ENCODE peak calls at places on chromosomes 5 and 9, in five cellular contexts. X, M, R, S and E are unnamed samples.

GRCh38 chr5:116071211-116071610 is 13.6 kb upstream of the COMMD10 start:
- DNase-seq in X (no peak), M (no peak), R (no peak), S (no peak), E (no peak)

GRCh38 chr9:91361294-91362201 is at the start of gene AUH:
- DNase-seq in X (peak; percentile 75), M (peak; percentile 89), R (peak; percentile 86), S (peak; percentile 88), E (peak; percentile 82)

GRCh38 chr5:135304352-135305221 is 94.4 kb downstream of the MACROH2A1 start:
- DNase-seq in X (no peak), M (peak; percentile 6), R (no peak), S (no peak), E (peak; percentile 54)

GRCh38 chr9:122355336-122355875 is 15.4 kb upstream of the PTGS1 start:
- DNase-seq in X (no peak), M (no peak), R (no peak), S (peak; percentile 36), E (no peak)

GRCh38 chr5:132090107-132090506 is 16.5 kb downstream of the CSF2 start:
- DNase-seq in X (no peak), M (no peak), R (no peak), S (no peak), E (no peak)

GRCh38 chr5:38726279-38726678 is 119.5 kb upstream of the OSMR start:
- DNase-seq in X (no peak), M (no peak), R (no peak), S (no peak), E (no peak)

GRCh38 chr9:91163773-91164471 is 197.8 kb downstream of the AUH start:
- DNase-seq in X (no peak), M (no peak), R (no peak), S (no peak), E (no peak)

GRCh38 chr9:34647084-34647403 is 569 bp downstream of the GALT start:
- DNase-seq in X (no peak), M (no peak), R (no peak), S (no peak), E (no peak)

GRCh38 chr5:39015743-39016586 is 58.2 kb downstream of the RICTOR start:
- DNase-seq in X (no peak), M (no peak), R (no peak), S (no peak), E (peak; percentile 36)

GRCh38 chr5:16666140-16666860 is 49.5 kb upstream of the RETREG1 start:
- DNase-seq in X (no peak), M (no peak), R (no peak), S (peak; percentile 28), E (no peak)
- H3K27ac ChIP-seq in X (no peak overlapping the region), M (no peak overlapping the region), R (no peak overlapping the region), S (peak overlapping the region; percentile 18), E (no peak overlapping the region)

GRCh38 chr9:133536080-133536479 is 1.6 kb downstream of the ADAMTSL2 start:
- DNase-seq in X (no peak), M (no peak), R (no peak), S (no peak), E (no peak)

GRCh38 chr9:133533878-133534277 is 626 bp upstream of the ADAMTSL2 start:
- DNase-seq in X (no peak), M (no peak), R (no peak), S (peak; percentile 58), E (no peak)

GRCh38 chr9:133532937-133533668 is 1.4 kb upstream of the ADAMTSL2 start:
- DNase-seq in X (peak; percentile 67), M (peak; percentile 87), R (peak; percentile 67), S (peak; percentile 81), E (peak; percentile 96)

GRCh38 chr9:133535285-133535877 is 877 bp downstream of the ADAMTSL2 start:
- DNase-seq in X (no peak), M (no peak), R (no peak), S (no peak), E (no peak)

DNA sequence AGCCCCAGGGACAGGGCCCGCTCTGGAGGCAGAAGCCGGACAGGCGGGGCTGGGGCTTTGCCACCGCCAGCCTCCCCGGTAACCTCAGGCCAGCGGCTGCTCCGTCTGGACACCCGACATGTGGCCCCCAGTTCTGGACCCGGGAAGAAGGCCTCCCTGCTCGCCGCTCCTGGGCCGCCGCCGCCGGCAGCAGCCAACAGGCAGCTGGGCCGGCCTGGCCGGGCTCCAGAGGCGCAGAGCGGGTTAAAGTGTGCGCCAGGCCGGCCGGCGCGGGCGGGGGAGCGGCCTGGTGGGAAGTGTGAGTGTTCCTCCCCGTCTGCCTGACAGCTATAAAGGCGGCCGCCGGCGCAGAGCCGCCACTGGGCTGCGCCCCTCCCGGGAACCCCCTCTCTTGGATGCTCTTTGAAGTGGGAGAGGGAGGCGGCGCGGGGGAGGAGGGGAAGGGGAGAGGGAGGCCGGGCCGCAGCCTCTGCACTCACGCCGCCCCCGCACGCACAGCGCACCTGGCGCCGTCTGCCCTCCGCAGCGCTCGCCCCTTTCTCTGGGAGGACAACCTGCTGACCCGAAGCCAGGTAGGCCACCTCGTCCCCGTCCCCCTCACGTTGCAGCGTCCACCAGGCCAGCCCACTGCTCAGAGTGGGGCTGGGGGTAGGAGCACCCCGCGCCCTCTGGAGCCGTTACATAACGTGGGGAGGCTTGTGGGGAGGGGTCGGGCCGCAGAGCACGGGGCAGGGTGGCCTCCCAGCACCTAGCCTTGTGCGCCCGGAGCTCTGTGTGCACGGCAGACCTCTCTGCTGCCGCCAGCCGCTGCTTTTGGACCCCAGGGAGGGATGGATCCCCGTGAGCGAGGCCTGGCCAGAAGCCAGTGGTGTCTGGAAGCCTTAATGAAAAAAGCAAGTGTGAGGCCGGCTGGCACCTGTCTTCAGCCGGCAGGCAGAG is at the start of gene ADAMTSL2:
- DNase-seq in X (no peak), M (peak; percentile 71), R (peak; percentile 69), S (peak; percentile 90), E (no peak)
- H3K27me3 ChIP-seq in X (peaks cover 25% of the 10 kb centered on the region), M (peaks cover 9% of the 10 kb centered on the region), R (no peaks in the 10 kb centered on the region), S (no peaks in the 10 kb centered on the region), E (no peaks in the 10 kb centered on the region)

GRCh38 chr9:132381966-132382541 is 24.6 kb downstream of the TTF1 start:
- DNase-seq in X (peak; percentile 5), M (no peak), R (no peak), S (no peak), E (no peak)

GRCh38 chr9:132383462-132383883 is 23.2 kb downstream of the TTF1 start:
- DNase-seq in X (peak; percentile 3), M (no peak), R (no peak), S (no peak), E (no peak)

GRCh38 chr9:132384376-132384775 is 22.3 kb downstream of the TTF1 start:
- DNase-seq in X (no peak), M (no peak), R (no peak), S (no peak), E (no peak)
- TF ChIP-seq CTCF in X (no peak), M (no peak), R (no peak), S (no peak), E (no peak)

GRCh38 chr9:76655970-76656369 is 108.3 kb upstream of the PCA3 start:
- DNase-seq in X (no peak), M (no peak), R (no peak), S (no peak), E (no peak)
- H3K27ac ChIP-seq in X (no peak overlapping the region), M (no peak overlapping the region), R (no peak overlapping the region), S (no peak overlapping the region), E (no peak overlapping the region)